ENCODE peak calls at places on chromosomes 11 and 22, in eight cellular contexts. One of them, this sample, is unnamed.
A peak's percentile ranks its signal among the peaks of the same experiment; 100 is the strongest.

GRCh38 chr11:106794058-106794457 is 224.2 kb downstream of the GUCY1A2 start:
- DNase-seq in heart left ventricle: no peak
- DNase-seq in AG04449: no peak
- DNase-seq in NCI-H524: no peak
- DNase-seq in left colon: no peak
- DNase-seq in psoas muscle: no peak
- DNase-seq in SHP77: no peak
- DNase-seq in K562: no peak
- DNase-seq in this sample: no peak

GRCh38 chr11:32573228-32573627 is 10.4 kb upstream of the EIF3M start:
- DNase-seq in NCI-H524: no peak
- DNase-seq in SHP77: no peak
- DNase-seq in left colon: no peak
- DNase-seq in AG04449: no peak
- DNase-seq in K562: no peak
- DNase-seq in psoas muscle: no peak
- DNase-seq in heart left ventricle: no peak
- DNase-seq in this sample: no peak

GRCh38 chr11:108556019-108556418 is 37.5 kb downstream of the EXPH5 start:
- DNase-seq in psoas muscle: no peak
- DNase-seq in left colon: no peak
- DNase-seq in heart left ventricle: no peak
- DNase-seq in K562: no peak
- DNase-seq in NCI-H524: no peak
- DNase-seq in AG04449: no peak
- DNase-seq in SHP77: no peak
- DNase-seq in this sample: no peak

GRCh38 chr11:8906629-8907028 is 4.4 kb upstream of the AKIP1 start:
- DNase-seq in SHP77: no peak
- DNase-seq in heart left ventricle: no peak
- DNase-seq in K562: no peak
- DNase-seq in NCI-H524: no peak
- DNase-seq in left colon: no peak
- DNase-seq in psoas muscle: no peak
- DNase-seq in AG04449: no peak
- DNase-seq in this sample: peak; percentile 52

GRCh38 chr22:38728899-38729796 is 23.4 kb downstream of the GTPBP1 start:
- DNase-seq in SHP77: no peak
- DNase-seq in psoas muscle: peak; percentile 40
- DNase-seq in AG04449: no peak
- DNase-seq in K562: no peak
- DNase-seq in NCI-H524: no peak
- DNase-seq in left colon: peak; percentile 15
- DNase-seq in heart left ventricle: no peak
- DNase-seq in this sample: no peak

GRCh38 chr11:76148941-76149613 is 57.2 kb downstream of the WNT11 start:
- DNase-seq in heart left ventricle: no peak
- DNase-seq in psoas muscle: no peak
- DNase-seq in left colon: peak; percentile 90
- DNase-seq in NCI-H524: no peak
- DNase-seq in K562: no peak
- DNase-seq in SHP77: peak; percentile 39
- DNase-seq in AG04449: no peak
- DNase-seq in this sample: no peak

GRCh38 chr11:64220798-64221197 is 5.2 kb downstream of the TRPT1 start:
- DNase-seq in heart left ventricle: peak; percentile 49
- DNase-seq in K562: no peak
- DNase-seq in SHP77: no peak
- DNase-seq in AG04449: no peak
- DNase-seq in left colon: no peak
- DNase-seq in psoas muscle: no peak
- DNase-seq in NCI-H524: no peak
- DNase-seq in this sample: no peak

GRCh38 chr22:37634505-37635002 is 4.9 kb upstream of the SH3BP1 start:
- DNase-seq in left colon: no peak
- DNase-seq in NCI-H524: no peak
- DNase-seq in AG04449: no peak
- DNase-seq in heart left ventricle: no peak
- DNase-seq in psoas muscle: no peak
- DNase-seq in SHP77: no peak
- DNase-seq in K562: peak; percentile 33
- DNase-seq in this sample: no peak

GRCh38 chr22:39574779-39575551 is 4.4 kb downstream of the CACNA1I start:
- DNase-seq in SHP77: peak; percentile 19
- DNase-seq in AG04449: peak; percentile 23
- DNase-seq in psoas muscle: no peak
- DNase-seq in left colon: no peak
- DNase-seq in K562: peak; percentile 68
- DNase-seq in heart left ventricle: no peak
- DNase-seq in NCI-H524: no peak
- DNase-seq in this sample: peak; percentile 86